ENCODE peak calls at places on chromosomes 2 and 18, in nine cellular contexts. W, P, E, U, C, Q, T, X and H are unnamed samples.

GRCh38 chr2:99818842-99819241 is 323.5 kb downstream of the AFF3 start:
- DNase-seq in W (no peak), P (no peak), E (peak; percentile 14), U (no peak), C (no peak), Q (peak; percentile 46), T (no peak), X (peak; percentile 30), H (no peak)

GRCh38 chr2:38751043-38751846 is at the start of gene SRSF7:
- DNase-seq in W (peak; percentile 98), P (peak; percentile 92), E (peak; percentile 99), U (peak; percentile 99), C (peak; percentile 97), Q (peak; percentile 98), T (peak; percentile 97), X (peak; percentile 98), H (peak; percentile 99)

GRCh38 chr2:205657579-205657978 is 24.7 kb upstream of the NRP2 start:
- DNase-seq in W (no peak), P (no peak), E (no peak), U (no peak), C (no peak), Q (no peak), T (no peak), X (no peak), H (no peak)

GRCh38 chr2:19349911-19350677 is 8.3 kb downstream of the OSR1 start:
- DNase-seq in W (peak; percentile 90), P (no peak), E (peak; percentile 72), U (peak; percentile 70), C (peak; percentile 76), Q (peak; percentile 20), T (peak; percentile 78), X (peak; percentile 87), H (no peak)

GRCh38 chr2:111168528-111168929 is 47.8 kb downstream of the BCL2L11 start:
- DNase-seq in W (no peak), P (no peak), E (peak; percentile 30), U (no peak), C (peak; percentile 28), Q (peak; percentile 76), T (peak; percentile 66), X (no peak), H (no peak)

GRCh38 chr2:171882095-171882769 is 11.8 kb downstream of the SLC25A12 start:
- DNase-seq in W (no peak), P (no peak), E (no peak), U (no peak), C (no peak), Q (no peak), T (no peak), X (no peak), H (no peak)

GRCh38 chr2:26957041-26957440 is 13.4 kb upstream of the MAPRE3 start:
- DNase-seq in W (no peak), P (no peak), E (no peak), U (no peak), C (no peak), Q (no peak), T (no peak), X (no peak), H (no peak)

GRCh38 chr2:69306612-69306896 is 80.5 kb downstream of the GFPT1 start:
- DNase-seq in W (no peak), P (no peak), E (no peak), U (no peak), C (no peak), Q (no peak), T (no peak), X (no peak), H (no peak)

GRCh38 chr2:55877101-55877500 is 46.5 kb downstream of the EFEMP1 start:
- DNase-seq in W (no peak), P (no peak), E (no peak), U (no peak), C (no peak), Q (no peak), T (no peak), X (no peak), H (no peak)

GRCh38 chr2:204150695-204151240 is 214.2 kb downstream of the ICOS start:
- DNase-seq in W (no peak), P (no peak), E (no peak), U (no peak), C (no peak), Q (no peak), T (no peak), X (no peak), H (no peak)

GRCh38 chr18:55402731-55403405 is 185.1 kb downstream of the TCF4 start:
- DNase-seq in W (no peak), P (no peak), E (no peak), U (no peak), C (no peak), Q (no peak), T (no peak), X (no peak), H (no peak)

GRCh38 chr2:86302320-86302719 is 35.1 kb downstream of the REEP1 start:
- DNase-seq in W (no peak), P (no peak), E (no peak), U (no peak), C (no peak), Q (no peak), T (no peak), X (no peak), H (no peak)

GRCh38 chr2:96664366-96664765 is 21.8 kb downstream of the FER1L5 start:
- DNase-seq in W (no peak), P (no peak), E (no peak), U (no peak), C (no peak), Q (no peak), T (no peak), X (no peak), H (no peak)

GRCh38 chr2:240722796-240723735 is 31.4 kb downstream of the AQP12A start:
- DNase-seq in W (peak; percentile 76), P (no peak), E (no peak), U (no peak), C (no peak), Q (no peak), T (no peak), X (no peak), H (no peak)

GRCh38 chr2:159773426-159773825 is 24.6 kb downstream of the CD302 start:
- DNase-seq in W (no peak), P (no peak), E (no peak), U (no peak), C (no peak), Q (no peak), T (no peak), X (no peak), H (no peak)

GRCh38 chr2:62956646-62957045 is 94.0 kb upstream of the OTX1 start:
- DNase-seq in W (no peak), P (no peak), E (no peak), U (no peak), C (no peak), Q (no peak), T (no peak), X (no peak), H (no peak)

GRCh38 chr2:241616168-241617125 is 20.5 kb downstream of the THAP4 start:
- DNase-seq in W (peak; percentile 82), P (no peak), E (no peak), U (no peak), C (no peak), Q (no peak), T (peak; percentile 50), X (no peak), H (no peak)

GRCh38 chr2:134788417-134788816 is 50.0 kb upstream of the ACMSD start:
- DNase-seq in W (no peak), P (no peak), E (no peak), U (no peak), C (no peak), Q (no peak), T (no peak), X (no peak), H (no peak)

GRCh38 chr2:134792147-134792546 is 46.3 kb upstream of the ACMSD start:
- DNase-seq in W (no peak), P (no peak), E (no peak), U (no peak), C (no peak), Q (no peak), T (no peak), X (no peak), H (no peak)

GRCh38 chr2:134791606-134792005 is 46.8 kb upstream of the ACMSD start:
- DNase-seq in W (no peak), P (no peak), E (no peak), U (no peak), C (no peak), Q (no peak), T (no peak), X (no peak), H (no peak)

GRCh38 chr2:134785659-134786058 is 52.8 kb upstream of the ACMSD start:
- DNase-seq in W (no peak), P (no peak), E (no peak), U (no peak), C (no peak), Q (no peak), T (no peak), X (no peak), H (no peak)

GRCh38 chr2:134790487-134790886 is 47.9 kb upstream of the ACMSD start:
- DNase-seq in W (no peak), P (no peak), E (no peak), U (no peak), C (no peak), Q (no peak), T (no peak), X (no peak), H (no peak)
- TF ChIP-seq CTCF in W (no peak), P (peak; percentile 26), E (no peak), U (peak; percentile 40), C (no peak), Q (no peak), T (no peak), X (peak; percentile 21), H (peak; percentile 53)

GRCh38 chr2:173964565-173965371 is 405 bp downstream of the SP3 start:
- DNase-seq in W (peak; percentile 96), P (no peak), E (peak; percentile 90), U (peak; percentile 82), C (peak; percentile 91), Q (peak; percentile 87), T (peak; percentile 81), X (peak; percentile 83), H (peak; percentile 89)
- TF ChIP-seq CTCF in W (no peak), P (no peak), E (no peak), U (no peak), C (no peak), Q (no peak), T (no peak), X (no peak), H (no peak)

GRCh38 chr18:71784777-71785176 is 759.4 kb downstream of the CBLN2 start:
- DNase-seq in W (no peak), P (peak; percentile 4), E (no peak), U (no peak), C (no peak), Q (peak; percentile 34), T (peak; percentile 13), X (peak; percentile 12), H (no peak)
- TF ChIP-seq CTCF in W (no peak), P (peak; percentile 75), E (peak; percentile 46), U (peak; percentile 55), C (no peak), Q (peak; percentile 49), T (no peak), X (peak; percentile 74), H (peak; percentile 66)

DNA sequence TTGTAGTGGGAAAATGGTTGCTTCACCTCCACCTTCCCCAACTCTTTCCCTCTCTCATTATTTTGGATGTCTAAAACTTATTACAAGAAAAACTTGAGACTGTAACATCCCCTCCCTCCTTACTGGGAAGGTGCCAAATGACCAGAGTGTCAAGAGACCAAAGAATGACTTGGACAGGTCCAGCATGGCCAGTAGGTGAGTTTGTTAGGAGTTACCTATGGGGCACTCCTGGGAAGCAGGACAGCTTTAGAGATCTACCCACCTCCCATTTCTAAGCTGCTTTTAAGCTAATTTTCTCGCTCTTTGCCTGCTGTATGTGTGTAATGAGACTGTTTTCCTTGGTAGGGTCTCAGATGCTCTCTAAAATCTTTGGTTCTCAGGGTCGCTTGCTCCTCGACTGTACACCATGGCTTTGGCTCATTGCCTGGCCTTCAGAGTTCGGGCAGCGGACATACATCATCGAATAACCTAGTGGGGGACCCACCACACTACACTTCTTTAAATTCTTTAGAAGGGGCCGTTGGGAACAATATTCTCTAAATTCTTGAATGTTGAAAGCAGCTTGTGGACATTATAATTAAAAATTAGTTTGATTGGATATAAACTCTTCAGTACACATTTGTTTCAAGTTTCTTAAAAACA is 45.2 kb downstream of the SLC30A6 start:
- DNase-seq in W (no peak), P (no peak), E (no peak), U (no peak), C (no peak), Q (no peak), T (no peak), X (no peak), H (no peak)
- TF ChIP-seq CTCF in W (no peak), P (no peak), E (no peak), U (no peak), C (no peak), Q (no peak), T (no peak), X (no peak), H (no peak)